ENCODE peak calls at places on chromosome 2, in nine cellular contexts. U is Panc1; I is CD4-positive, alpha-beta memory T cell; N is cardiac muscle cell; W is CD4-positive, alpha-beta T cell; R is tibial nerve; D is adrenal gland; C is left ventricle myocardium inferior; G is lower lobe of right lung. Z is an unnamed sample. For H3K9me3, the result is how much of the 10 kb centered on the place peaks cover.

GRCh38 chr2:20823917-20824316 is 1.0 kb upstream of the LDAH start:
- DNase-seq in N (no peak), G (no peak), W (no peak), R (no peak), U (no peak), C (no peak), D (no peak), I (no peak), Z (no peak)

GRCh38 chr2:11692966-11693521 is 23.0 kb upstream of the NTSR2 start:
- DNase-seq in C (no peak), U (no peak), N (peak), G (no peak), W (peak), I (peak), R (peak), D (peak), Z (peak)

GRCh38 chr2:117917223-117917917 is 96.5 kb downstream of the CCDC93 start:
- DNase-seq in G (no peak), I (no peak), U (no peak), W (no peak), D (no peak), R (no peak), N (peak), C (no peak), Z (no peak)

GRCh38 chr2:207390302-207391095 is 139.3 kb upstream of the CREB1 start:
- DNase-seq in G (no peak), N (no peak), W (no peak), I (no peak), U (no peak), C (no peak), R (no peak), D (no peak), Z (no peak)

GRCh38 chr2:49770919-49771318 is 616.6 kb upstream of the FSHR start:
- DNase-seq in W (no peak), I (no peak), R (no peak), N (peak), U (no peak), G (no peak), C (peak), D (no peak), Z (no peak)

GRCh38 chr2:152473151-152473857 is 138.3 kb downstream of the FMNL2 start:
- DNase-seq in W (no peak), I (no peak), D (no peak), C (no peak), N (no peak), R (no peak), G (no peak), U (no peak), Z (no peak)

GRCh38 chr2:96505231-96505889 is at the start of gene NEURL3:
- DNase-seq in C (no peak), R (no peak), W (no peak), I (no peak), N (no peak), D (no peak), G (no peak), U (no peak), Z (no peak)

GRCh38 chr2:227033471-227034148 is 130.4 kb downstream of the COL4A4 start:
- DNase-seq in G (peak), I (no peak), D (peak), W (peak), U (peak), N (peak), C (no peak), R (no peak), Z (no peak)

GRCh38 chr2:131055169-131056065 is 37.8 kb downstream of the FAM168B start:
- DNase-seq in I (no peak), G (peak), D (no peak), N (no peak), W (no peak), R (no peak), C (no peak), U (no peak), Z (no peak)

GRCh38 chr2:100460904-100461303 is 9.4 kb upstream of the NMS start:
- DNase-seq in D (no peak), C (no peak), W (no peak), G (no peak), N (no peak), I (no peak), R (no peak), U (no peak), Z (no peak)
- H3K9me3 ChIP-seq in D (under half), C (under half), W (under half), G (under half), N (under half), I (under half), R (under half), U (under half), Z (under half)

GRCh38 chr2:402206-402605 is 114.3 kb upstream of the ALKAL2 start:
- DNase-seq in N (no peak), W (no peak), C (no peak), U (no peak), I (no peak), R (no peak), D (no peak), G (no peak), Z (no peak)
- H3K9me3 ChIP-seq in N (under half), W (under half), C (under half), U (under half), I (under half), R (under half), D (under half), G (under half), Z (under half)

GRCh38 chr2:110818767-110819481 is 86.6 kb downstream of the ACOXL start:
- DNase-seq in U (no peak), R (no peak), N (no peak), G (no peak), I (no peak), D (no peak), C (no peak), W (no peak), Z (no peak)
- H3K9me3 ChIP-seq in U (under half), R (under half), N (under half), G (under half), I (under half), D (under half), C (under half), W (under half), Z (under half)

GRCh38 chr2:525021-525420 is 152.2 kb downstream of the TMEM18 start:
- DNase-seq in D (no peak), R (no peak), W (no peak), N (no peak), U (no peak), C (no peak), G (no peak), I (no peak), Z (no peak)

GRCh38 chr2:522776-523175 is 154.4 kb downstream of the TMEM18 start:
- DNase-seq in N (no peak), I (no peak), U (no peak), G (no peak), R (no peak), C (no peak), D (no peak), W (no peak), Z (no peak)

GRCh38 chr2:525611-526010 is 151.6 kb downstream of the TMEM18 start:
- DNase-seq in W (no peak), U (no peak), N (no peak), G (no peak), C (no peak), I (no peak), D (no peak), R (no peak), Z (no peak)

GRCh38 chr2:523698-524270 is 153.4 kb downstream of the TMEM18 start:
- DNase-seq in R (no peak), C (no peak), N (no peak), G (no peak), D (no peak), W (no peak), I (no peak), U (no peak), Z (no peak)

GRCh38 chr2:524442-524841 is 152.8 kb downstream of the TMEM18 start:
- DNase-seq in R (no peak), U (no peak), D (no peak), N (no peak), G (no peak), W (no peak), C (no peak), I (no peak), Z (no peak)
- H3K9me3 ChIP-seq in R (under half), U (under half), D (under half), N (under half), G (under half), W (under half), C (under half), I (under half), Z (under half)

GRCh38 chr2:24657818-24658217 is 135.4 kb downstream of the PTRHD1 start:
- DNase-seq in G (no peak), I (no peak), C (no peak), D (no peak), W (no peak), U (no peak), N (no peak), R (no peak), Z (no peak)

GRCh38 chr2:24659862-24660261 is 133.3 kb downstream of the PTRHD1 start:
- DNase-seq in W (no peak), I (no peak), D (no peak), N (no peak), G (no peak), U (no peak), C (no peak), R (no peak), Z (no peak)

GRCh38 chr2:24658531-24659202 is 134.5 kb downstream of the PTRHD1 start:
- DNase-seq in C (no peak), U (no peak), I (no peak), W (no peak), N (peak), R (no peak), D (no peak), G (no peak), Z (no peak)
- H3K9me3 ChIP-seq in C (under half), U (under half), I (under half), W (under half), N (under half), R (under half), D (under half), G (under half), Z (under half)